ENCODE peak calls at places on chromosomes 3 and 15, in six cellular contexts. J is PC-3, T is HCT116, P is MM.1S, R is neural progenitor cell, X is SK-N-SH. Q is an unnamed sample.

GRCh38 chr3:159645874-159646273 is 342.8 kb upstream of the IL12A start:
- DNase-seq in J (peak; percentile 13), T (no peak), P (no peak), R (no peak), X (no peak), Q (peak; percentile 84)

GRCh38 chr3:4447600-4448561 is 19.2 kb downstream of the SUMF1 start:
- DNase-seq in J (no peak), T (no peak), P (no peak), R (no peak), X (no peak), Q (no peak)

GRCh38 chr3:98977520-98977919 is 76.0 kb upstream of the DCBLD2 start:
- DNase-seq in J (peak; percentile 99), T (peak; percentile 97), P (peak; percentile 23), R (no peak), X (no peak), Q (peak; percentile 91)

GRCh38 chr3:50342818-50343633 is 2.4 kb upstream of the RASSF1 start:
- DNase-seq in J (no peak), T (no peak), P (no peak), R (peak; percentile 57), X (no peak), Q (no peak)

GRCh38 chr3:119219069-119219468 is 21.6 kb downstream of the B4GALT4 start:
- DNase-seq in J (no peak), T (no peak), P (peak; percentile 13), R (no peak), X (no peak), Q (no peak)

GRCh38 chr15:62846131-62846804 is 196.3 kb upstream of the TPM1 start:
- DNase-seq in J (no peak), T (no peak), P (no peak), R (no peak), X (no peak), Q (no peak)

GRCh38 chr3:43190682-43191081 is 84.8 kb upstream of the POMGNT2 start:
- DNase-seq in J (peak; percentile 96), T (no peak), P (no peak), R (no peak), X (no peak), Q (peak; percentile 75)

GRCh38 chr3:72959336-72959735 is 37.3 kb upstream of the PPP4R2 start:
- DNase-seq in J (no peak), T (no peak), P (no peak), R (no peak), X (no peak), Q (no peak)

GRCh38 chr3:64972793-64973192 is 285.0 kb upstream of the ADAMTS9 start:
- DNase-seq in J (no peak), T (no peak), P (no peak), R (no peak), X (no peak), Q (peak; percentile 23)

GRCh38 chr15:52334491-52335160 is 39.0 kb upstream of the MYO5C start:
- DNase-seq in J (peak; percentile 85), T (no peak), P (no peak), R (no peak), X (no peak), Q (peak; percentile 66)

GRCh38 chr15:81293728-81294500 is 30.0 kb downstream of the STARD5 start:
- DNase-seq in J (no peak), T (no peak), P (peak; percentile 84), R (no peak), X (peak; percentile 50), Q (no peak)

GRCh38 chr3:152100491-152101086 is 168.1 kb upstream of the MBNL1 start:
- DNase-seq in J (no peak), T (no peak), P (peak; percentile 21), R (no peak), X (no peak), Q (peak; percentile 11)

GRCh38 chr3:186931487-186932280 is 1.4 kb downstream of the ST6GAL1 start:
- DNase-seq in J (peak; percentile 42), T (no peak), P (peak; percentile 66), R (peak; percentile 44), X (peak; percentile 34), Q (peak; percentile 44)

GRCh38 chr15:58438956-58439355 is 7.2 kb downstream of the LIPC start:
- DNase-seq in J (peak; percentile 61), T (peak; percentile 60), P (no peak), R (peak; percentile 60), X (peak; percentile 63), Q (peak; percentile 77)

GRCh38 chr3:179046497-179047353 is 24.9 kb downstream of the ZMAT3 start:
- DNase-seq in J (no peak), T (no peak), P (no peak), R (no peak), X (no peak), Q (peak; percentile 24)
- H3K4me2 ChIP-seq in J (no peak overlapping the region), T (no peak overlapping the region), P (no peak overlapping the region), R (no peak overlapping the region), X (no peak overlapping the region), Q (no peak overlapping the region)

DNA sequence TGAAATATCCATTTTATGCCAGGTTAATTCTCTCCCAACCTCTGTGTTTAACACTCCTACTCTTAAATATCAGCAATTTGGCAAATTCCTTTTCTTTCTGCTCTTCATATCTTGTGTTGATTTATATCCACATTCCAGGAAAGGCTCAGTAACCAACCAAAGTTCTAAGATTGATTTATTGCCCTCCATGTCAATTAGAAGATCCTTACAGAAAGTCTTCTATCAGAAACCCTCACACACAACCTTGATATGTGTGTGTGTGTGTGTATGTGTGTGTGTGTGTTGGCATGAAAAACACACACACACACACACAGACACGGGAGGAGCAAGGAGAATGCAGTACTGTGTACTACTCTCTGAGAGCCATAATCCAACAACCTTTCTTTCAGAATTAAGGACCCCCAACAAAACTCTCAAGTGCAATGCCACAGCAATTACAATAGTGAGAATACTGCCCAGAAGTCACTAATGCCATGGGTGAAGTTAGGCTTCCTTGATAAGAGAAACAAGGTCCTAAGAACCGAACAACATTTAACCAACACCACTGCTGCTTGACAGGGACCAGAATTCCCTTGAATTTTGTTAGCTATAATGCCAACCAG is 1.1 kb downstream of the LSAMP start:
- DNase-seq in J (no peak), T (no peak), P (no peak), R (peak; percentile 2), X (no peak), Q (no peak)
- H3K9ac ChIP-seq in J (no peak overlapping the region), T (no peak overlapping the region), P (no peak overlapping the region), R (no peak overlapping the region), X (peak overlapping the region; percentile 42), Q (peak overlapping the region; percentile 35)

GRCh38 chr3:177446160-177446559 is 248.9 kb upstream of the TBL1XR1 start:
- DNase-seq in J (no peak), T (no peak), P (no peak), R (no peak), X (no peak), Q (no peak)

GRCh38 chr3:177448987-177449975 is 252.0 kb upstream of the TBL1XR1 start:
- DNase-seq in J (no peak), T (no peak), P (no peak), R (no peak), X (no peak), Q (no peak)

GRCh38 chr3:177445591-177445990 is 248.3 kb upstream of the TBL1XR1 start:
- DNase-seq in J (no peak), T (no peak), P (no peak), R (no peak), X (no peak), Q (no peak)

GRCh38 chr3:177451277-177451880 is 254.1 kb upstream of the TBL1XR1 start:
- DNase-seq in J (no peak), T (no peak), P (no peak), R (no peak), X (no peak), Q (peak; percentile 19)

GRCh38 chr3:177447938-177448337 is 250.7 kb upstream of the TBL1XR1 start:
- DNase-seq in J (peak; percentile 54), T (peak; percentile 21), P (no peak), R (no peak), X (no peak), Q (no peak)
- TF ChIP-seq EZH2phosphoT487 in J (no peak), T (no peak), P (no peak), R (no peak), X (no peak), Q (no peak)

GRCh38 chr3:195120199-195120556 is 150.8 kb downstream of the XXYLT1 start:
- DNase-seq in J (no peak), T (no peak), P (no peak), R (no peak), X (no peak), Q (no peak)
- H3K4me2 ChIP-seq in J (no peak overlapping the region), T (peak overlapping the region; percentile 83), P (no peak overlapping the region), R (peak overlapping the region; percentile 43), X (peak overlapping the region; percentile 39), Q (no peak overlapping the region)

DNA sequence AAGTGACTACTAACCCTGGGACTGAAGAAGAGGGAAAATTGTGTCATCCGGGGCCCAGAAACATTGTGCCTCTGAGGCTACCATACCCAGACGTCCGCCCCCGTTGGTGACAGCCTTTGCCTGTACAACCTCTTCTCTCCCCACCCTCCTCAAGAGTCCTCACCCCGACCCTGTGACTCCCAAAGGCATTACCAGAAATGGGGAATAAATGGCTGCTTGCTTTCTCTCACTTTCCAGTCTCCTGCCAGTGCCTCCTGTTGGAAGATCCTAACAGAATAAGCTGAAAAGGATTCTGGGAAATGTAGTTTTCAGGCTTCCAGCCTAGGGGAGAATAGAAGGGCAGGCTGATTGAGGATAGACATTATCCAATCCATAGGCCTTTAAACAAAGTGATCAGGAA is 30.8 kb upstream of the SLC25A36 start:
- DNase-seq in J (peak; percentile 13), T (peak; percentile 51), P (no peak), R (peak; percentile 74), X (peak; percentile 22), Q (peak; percentile 46)
- H3K9ac ChIP-seq in J (no peak overlapping the region), T (no peak overlapping the region), P (no peak overlapping the region), R (no peak overlapping the region), X (no peak overlapping the region), Q (no peak overlapping the region)

GRCh38 chr3:16402451-16402850 is 111.0 kb downstream of the RFTN1 start:
- DNase-seq in J (peak; percentile 56), T (no peak), P (no peak), R (no peak), X (no peak), Q (peak; percentile 79)

GRCh38 chr3:16398542-16399126 is 114.9 kb downstream of the RFTN1 start:
- DNase-seq in J (no peak), T (no peak), P (no peak), R (no peak), X (no peak), Q (no peak)

GRCh38 chr3:16400143-16400935 is 113.2 kb downstream of the RFTN1 start:
- DNase-seq in J (no peak), T (no peak), P (no peak), R (no peak), X (no peak), Q (no peak)

GRCh38 chr3:16401273-16401672 is 112.2 kb downstream of the RFTN1 start:
- DNase-seq in J (no peak), T (no peak), P (no peak), R (no peak), X (no peak), Q (no peak)

GRCh38 chr3:16399473-16399872 is 114.0 kb downstream of the RFTN1 start:
- DNase-seq in J (peak; percentile 50), T (no peak), P (no peak), R (no peak), X (peak; percentile 54), Q (peak; percentile 83)
- TF ChIP-seq EZH2phosphoT487 in J (no peak), T (no peak), P (no peak), R (no peak), X (no peak), Q (no peak)

Q was measured in GM23248.